ENCODE peak calls at places on chromosomes 11 and 22, in four cellular contexts. One of them, this sample, is unnamed.

GRCh38 chr11:126162286-126163030 is 49.0 kb downstream of the RPUSD4 start:
- DNase-seq in K562: no peak
- DNase-seq in HepG2: no peak
- DNase-seq in SK-N-SH: no peak
- DNase-seq in this sample: no peak

GRCh38 chr22:35313311-35314121 is 13.8 kb downstream of the TOM1 start:
- DNase-seq in K562: peak
- DNase-seq in HepG2: peak
- DNase-seq in SK-N-SH: no peak
- DNase-seq in this sample: no peak

GRCh38 chr22:19766506-19767426 is 6.2 kb downstream of the TBX1 start:
- DNase-seq in K562: peak
- DNase-seq in HepG2: no peak
- DNase-seq in SK-N-SH: peak
- DNase-seq in this sample: no peak

GRCh38 chr11:109015283-109015682 is 350.4 kb downstream of the DDX10 start:
- DNase-seq in K562: no peak
- DNase-seq in HepG2: no peak
- DNase-seq in SK-N-SH: no peak
- DNase-seq in this sample: no peak

GRCh38 chr11:12536566-12536965 is 137.7 kb upstream of the TEAD1 start:
- DNase-seq in K562: no peak
- DNase-seq in HepG2: no peak
- DNase-seq in SK-N-SH: no peak
- DNase-seq in this sample: no peak

GRCh38 chr11:112590778-112591177 is 330.1 kb upstream of the PLET1 start:
- DNase-seq in K562: no peak
- DNase-seq in HepG2: no peak
- DNase-seq in SK-N-SH: no peak
- DNase-seq in this sample: no peak

GRCh38 chr11:4546876-4547275 is 1.9 kb downstream of the OR52M1 start:
- DNase-seq in K562: no peak
- DNase-seq in HepG2: no peak
- DNase-seq in SK-N-SH: no peak
- DNase-seq in this sample: no peak

GRCh38 chr11:95638501-95638900 is 151.1 kb downstream of the FAM76B start:
- DNase-seq in K562: no peak
- DNase-seq in HepG2: no peak
- DNase-seq in SK-N-SH: no peak
- DNase-seq in this sample: no peak

GRCh38 chr22:38298312-38299000 is 18.8 kb downstream of the CSNK1E start:
- DNase-seq in K562: no peak
- DNase-seq in HepG2: no peak
- DNase-seq in SK-N-SH: peak
- DNase-seq in this sample: no peak

GRCh38 chr11:69443138-69443967 is 38.1 kb upstream of the LINC01488 start:
- DNase-seq in K562: peak
- DNase-seq in HepG2: no peak
- DNase-seq in SK-N-SH: peak
- DNase-seq in this sample: peak

GRCh38 chr11:64258356-64258755 is 7.0 kb downstream of the PLCB3 start:
- DNase-seq in K562: no peak
- DNase-seq in HepG2: no peak
- DNase-seq in SK-N-SH: no peak
- DNase-seq in this sample: no peak

GRCh38 chr22:40107756-40108437 is 69.8 kb upstream of the TNRC6B start:
- DNase-seq in K562: no peak
- DNase-seq in HepG2: no peak
- DNase-seq in SK-N-SH: no peak
- DNase-seq in this sample: no peak

GRCh38 chr22:47067331-47067890 is 305.0 kb downstream of the TBC1D22A start:
- DNase-seq in K562: no peak
- DNase-seq in HepG2: no peak
- DNase-seq in SK-N-SH: no peak
- DNase-seq in this sample: no peak

GRCh38 chr22:46010177-46010867 is 33.4 kb upstream of the WNT7B start:
- DNase-seq in K562: no peak
- DNase-seq in HepG2: no peak
- DNase-seq in SK-N-SH: no peak
- DNase-seq in this sample: no peak

GRCh38 chr11:117195761-117196160 is 3.4 kb upstream of the TAGLN start:
- DNase-seq in K562: no peak
- DNase-seq in HepG2: no peak
- DNase-seq in SK-N-SH: no peak
- DNase-seq in this sample: no peak

GRCh38 chr22:40674274-40674673 is 5.0 kb upstream of the MCHR1 start:
- DNase-seq in K562: no peak
- DNase-seq in HepG2: no peak
- DNase-seq in SK-N-SH: no peak
- DNase-seq in this sample: no peak

GRCh38 chr11:87022254-87022653 is 15.5 kb upstream of the TMEM135 start:
- DNase-seq in K562: no peak
- DNase-seq in HepG2: no peak
- DNase-seq in SK-N-SH: no peak
- DNase-seq in this sample: no peak

GRCh38 chr22:46446799-46447198 is 90.6 kb downstream of the CELSR1 start:
- DNase-seq in K562: no peak
- DNase-seq in HepG2: no peak
- DNase-seq in SK-N-SH: no peak
- DNase-seq in this sample: no peak

GRCh38 chr11:79066456-79067354 is 374.1 kb downstream of the TENM4 start:
- DNase-seq in K562: no peak
- DNase-seq in HepG2: no peak
- DNase-seq in SK-N-SH: peak
- DNase-seq in this sample: no peak

GRCh38 chr22:45552580-45553332 is 50.1 kb downstream of the FBLN1 start:
- DNase-seq in K562: no peak
- DNase-seq in HepG2: no peak
- DNase-seq in SK-N-SH: peak
- DNase-seq in this sample: no peak

GRCh38 chr22:46575915-46576555 is 38.6 kb upstream of the CELSR1 start:
- DNase-seq in K562: peak
- DNase-seq in HepG2: no peak
- DNase-seq in SK-N-SH: no peak
- DNase-seq in this sample: no peak

GRCh38 chr11:32779131-32779530 is 15.3 kb downstream of the CCDC73 start:
- DNase-seq in K562: no peak
- DNase-seq in HepG2: no peak
- DNase-seq in SK-N-SH: no peak
- DNase-seq in this sample: no peak

GRCh38 chr22:42365337-42365865 is 66.8 kb downstream of the NFAM1 start:
- DNase-seq in K562: no peak
- DNase-seq in HepG2: no peak
- DNase-seq in SK-N-SH: peak
- DNase-seq in this sample: no peak

GRCh38 chr11:119094816-119095065 is 6.9 kb downstream of the DPAGT1 start:
- DNase-seq in K562: no peak
- DNase-seq in HepG2: peak
- DNase-seq in SK-N-SH: peak
- DNase-seq in this sample: no peak
- TF ChIP-seq NFIC in K562: no peak
- TF ChIP-seq NFIC in HepG2: no peak
- TF ChIP-seq NFIC in SK-N-SH: no peak
- TF ChIP-seq NFIC in this sample: no peak

DNA sequence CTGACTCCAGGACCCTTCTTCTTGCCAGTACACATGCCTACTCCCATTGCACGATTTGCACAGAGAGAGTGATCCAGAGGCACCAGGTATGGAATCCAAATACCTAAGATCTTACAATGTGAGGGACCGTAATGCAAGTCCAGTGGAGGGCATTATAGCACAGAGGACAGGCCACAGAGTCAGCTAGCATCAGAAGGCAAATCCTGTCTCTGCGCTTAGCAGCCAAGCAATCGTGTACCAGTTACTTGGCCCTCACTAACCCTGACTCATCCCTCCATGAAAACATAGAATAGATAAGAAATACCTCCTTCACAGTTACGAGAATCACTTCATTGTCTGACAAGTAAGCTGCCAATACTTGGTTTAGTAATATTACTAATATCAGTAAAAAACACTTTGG is 69.7 kb upstream of the SLC6A5 start:
- DNase-seq in K562: peak
- DNase-seq in HepG2: no peak
- DNase-seq in SK-N-SH: no peak
- DNase-seq in this sample: no peak
- TF ChIP-seq NFIC in K562: no peak
- TF ChIP-seq NFIC in HepG2: no peak
- TF ChIP-seq NFIC in SK-N-SH: no peak
- TF ChIP-seq NFIC in this sample: no peak

GRCh38 chr11:15665368-15665871 is 550.7 kb downstream of the INSC start:
- DNase-seq in K562: no peak
- DNase-seq in HepG2: peak
- DNase-seq in SK-N-SH: no peak
- DNase-seq in this sample: no peak
- TF ChIP-seq NFIC in K562: no peak
- TF ChIP-seq NFIC in HepG2: no peak
- TF ChIP-seq NFIC in SK-N-SH: no peak
- TF ChIP-seq NFIC in this sample: no peak

DNA sequence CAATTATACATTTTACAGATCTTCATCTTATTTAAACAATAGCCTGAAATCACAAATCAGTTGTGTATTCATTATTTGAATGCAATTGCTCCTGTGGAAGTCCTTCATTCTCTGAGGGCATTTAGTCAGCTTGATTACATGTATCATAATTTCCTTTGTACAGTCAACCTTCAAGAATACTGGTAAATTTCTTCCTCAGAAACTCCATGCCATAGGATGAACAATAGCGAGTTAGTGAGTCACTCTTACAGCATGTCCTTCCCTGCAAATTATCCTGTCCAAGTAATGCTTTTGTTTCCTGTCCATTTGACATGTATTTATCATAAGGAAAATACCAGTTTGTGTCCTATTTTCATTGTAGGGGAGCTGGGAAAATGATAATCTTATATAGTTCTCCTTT is 3.8 kb downstream of the OR10S1 start:
- DNase-seq in K562: no peak
- DNase-seq in HepG2: no peak
- DNase-seq in SK-N-SH: no peak
- DNase-seq in this sample: no peak
- TF ChIP-seq NFIC in K562: no peak
- TF ChIP-seq NFIC in HepG2: no peak
- TF ChIP-seq NFIC in SK-N-SH: no peak
- TF ChIP-seq NFIC in this sample: no peak

DNA sequence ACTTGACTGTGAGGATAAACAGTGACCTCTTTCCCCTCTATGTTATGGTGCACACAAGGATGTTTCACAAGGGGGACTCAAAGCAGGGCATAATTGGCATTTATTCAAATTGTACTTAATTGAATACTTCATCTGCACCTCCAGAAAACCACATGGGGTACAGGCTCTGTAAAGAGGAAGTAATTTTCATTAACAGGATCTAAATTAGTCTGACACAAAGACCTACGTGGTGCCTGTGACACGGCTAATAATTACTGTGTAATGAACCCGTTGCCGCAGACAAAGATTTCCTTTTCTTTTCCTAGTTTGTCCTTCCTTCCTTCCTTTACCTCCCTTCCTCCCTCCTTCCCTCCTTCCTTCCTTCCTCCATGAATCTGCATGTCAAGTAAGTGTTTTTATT is 118.7 kb downstream of the INSC start:
- DNase-seq in K562: no peak
- DNase-seq in HepG2: no peak
- DNase-seq in SK-N-SH: no peak
- DNase-seq in this sample: no peak
- TF ChIP-seq NFIC in K562: no peak
- TF ChIP-seq NFIC in HepG2: no peak
- TF ChIP-seq NFIC in SK-N-SH: no peak
- TF ChIP-seq NFIC in this sample: no peak

GRCh38 chr11:75541301-75541929 is 15.7 kb upstream of the GDPD5 start:
- DNase-seq in K562: no peak
- DNase-seq in HepG2: no peak
- DNase-seq in SK-N-SH: no peak
- DNase-seq in this sample: no peak
- TF ChIP-seq NFIC in K562: no peak
- TF ChIP-seq NFIC in HepG2: no peak
- TF ChIP-seq NFIC in SK-N-SH: no peak
- TF ChIP-seq NFIC in this sample: no peak

DNA sequence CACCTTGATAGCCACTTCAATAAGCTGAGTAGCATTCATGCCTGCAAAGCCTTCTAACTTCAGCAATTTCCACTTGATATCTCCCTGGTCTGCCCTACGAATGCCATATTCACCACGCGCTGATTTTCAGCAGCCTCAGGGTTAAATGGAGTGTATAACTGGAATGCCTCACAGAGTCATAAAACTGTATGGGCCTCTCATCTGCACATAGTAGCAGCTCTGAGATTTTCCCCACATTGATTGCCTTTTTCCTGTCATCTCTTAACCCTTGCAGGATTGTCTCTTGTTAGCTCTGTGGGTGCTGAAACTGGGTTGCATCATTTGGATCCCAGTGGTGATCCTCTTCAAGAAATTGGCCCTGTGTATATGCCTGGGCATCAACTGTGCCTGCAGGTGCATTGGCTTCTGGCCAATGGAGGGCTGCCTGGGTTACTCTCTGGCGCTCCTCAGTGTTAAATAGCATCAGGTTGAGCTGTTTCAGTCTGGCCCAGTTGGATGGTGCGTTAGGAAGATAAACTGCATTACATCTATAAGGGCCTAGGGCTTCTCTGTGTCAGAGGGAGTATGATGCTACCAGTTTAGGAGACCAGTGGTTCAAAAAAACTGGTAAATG is 17.4 kb upstream of the GLYATL1 start:
- DNase-seq in K562: no peak
- DNase-seq in HepG2: no peak
- DNase-seq in SK-N-SH: no peak
- DNase-seq in this sample: no peak
- TF ChIP-seq NFIC in K562: no peak
- TF ChIP-seq NFIC in HepG2: no peak
- TF ChIP-seq NFIC in SK-N-SH: no peak
- TF ChIP-seq NFIC in this sample: no peak

GRCh38 chr11:113730887-113731726 is 25.0 kb upstream of the TMPRSS5 start:
- DNase-seq in K562: peak
- DNase-seq in HepG2: peak
- DNase-seq in SK-N-SH: peak
- DNase-seq in this sample: no peak

GRCh38 chr11:113736323-113736722 is 30.2 kb upstream of the TMPRSS5 start:
- DNase-seq in K562: no peak
- DNase-seq in HepG2: no peak
- DNase-seq in SK-N-SH: no peak
- DNase-seq in this sample: no peak

GRCh38 chr11:113729456-113729855 is 23.3 kb upstream of the TMPRSS5 start:
- DNase-seq in K562: no peak
- DNase-seq in HepG2: no peak
- DNase-seq in SK-N-SH: no peak
- DNase-seq in this sample: no peak

GRCh38 chr11:113728814-113729213 is 22.7 kb upstream of the TMPRSS5 start:
- DNase-seq in K562: peak
- DNase-seq in HepG2: no peak
- DNase-seq in SK-N-SH: no peak
- DNase-seq in this sample: no peak

DNA sequence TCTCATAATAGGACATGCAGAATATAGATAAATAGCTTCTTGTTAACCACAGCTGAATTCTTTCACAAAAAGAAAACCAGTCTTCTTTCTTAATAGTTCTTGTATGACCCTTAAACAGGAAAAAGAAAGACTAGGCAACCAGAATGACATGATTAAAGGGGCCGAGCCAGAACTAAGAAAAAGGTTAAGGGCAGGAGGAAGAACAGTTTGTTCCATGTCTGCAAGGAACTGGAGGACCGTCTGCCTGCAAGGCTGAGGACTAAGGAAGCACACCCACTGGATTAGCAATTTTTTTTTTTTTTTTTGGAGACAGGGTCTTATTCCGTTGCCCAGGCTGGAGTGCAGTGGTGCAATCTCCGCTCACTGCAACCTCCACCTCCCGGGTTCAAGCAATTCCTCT is 26.0 kb upstream of the TMPRSS5 start:
- DNase-seq in K562: no peak
- DNase-seq in HepG2: no peak
- DNase-seq in SK-N-SH: no peak
- DNase-seq in this sample: no peak
- TF ChIP-seq NFIC in K562: no peak
- TF ChIP-seq NFIC in HepG2: no peak
- TF ChIP-seq NFIC in SK-N-SH: no peak
- TF ChIP-seq NFIC in this sample: no peak